ENCODE peak calls at places on chromosomes 2 and 18, in five cellular contexts. One of them, this sample, is unnamed.

GRCh38 chr18:75784413-75784812 is 356.9 kb upstream of the SMIM21 start:
- DNase-seq in HCT116: no peak
- DNase-seq in uterus: no peak
- DNase-seq in sigmoid colon: no peak
- DNase-seq in suprapubic skin: no peak
- DNase-seq in this sample: no peak

GRCh38 chr2:33021542-33022259 is 74.9 kb downstream of the LTBP1 start:
- DNase-seq in HCT116: no peak
- DNase-seq in uterus: no peak
- DNase-seq in sigmoid colon: no peak
- DNase-seq in suprapubic skin: no peak
- DNase-seq in this sample: no peak

GRCh38 chr2:164917296-164917903 is 37.9 kb downstream of the SLC38A11 start:
- DNase-seq in HCT116: peak; percentile 40
- DNase-seq in uterus: no peak
- DNase-seq in sigmoid colon: peak; percentile 67
- DNase-seq in suprapubic skin: no peak
- DNase-seq in this sample: no peak

GRCh38 chr2:46183426-46183825 is 113.8 kb upstream of the EPAS1 start:
- DNase-seq in HCT116: no peak
- DNase-seq in uterus: no peak
- DNase-seq in sigmoid colon: no peak
- DNase-seq in suprapubic skin: no peak
- DNase-seq in this sample: no peak

GRCh38 chr2:60309326-60309725 is 244.1 kb downstream of the BCL11A start:
- DNase-seq in HCT116: no peak
- DNase-seq in uterus: no peak
- DNase-seq in sigmoid colon: no peak
- DNase-seq in suprapubic skin: no peak
- DNase-seq in this sample: no peak

GRCh38 chr2:100317634-100318033 is 4.7 kb downstream of the LONRF2 start:
- DNase-seq in HCT116: no peak
- DNase-seq in uterus: no peak
- DNase-seq in sigmoid colon: no peak
- DNase-seq in suprapubic skin: no peak
- DNase-seq in this sample: no peak

GRCh38 chr18:34704823-34705222 is 5.3 kb upstream of the DTNA start:
- DNase-seq in HCT116: no peak
- DNase-seq in uterus: no peak
- DNase-seq in sigmoid colon: no peak
- DNase-seq in suprapubic skin: no peak
- DNase-seq in this sample: no peak

GRCh38 chr18:9901377-9901776 is 12.4 kb upstream of the VAPA start:
- DNase-seq in HCT116: no peak
- DNase-seq in uterus: no peak
- DNase-seq in sigmoid colon: no peak
- DNase-seq in suprapubic skin: no peak
- DNase-seq in this sample: no peak

GRCh38 chr2:8431446-8432125 is 250.3 kb upstream of the ID2 start:
- DNase-seq in HCT116: no peak
- DNase-seq in uterus: no peak
- DNase-seq in sigmoid colon: peak; percentile 8
- DNase-seq in suprapubic skin: no peak
- DNase-seq in this sample: no peak

GRCh38 chr18:69580107-69580506 is 179.4 kb downstream of the DOK6 start:
- DNase-seq in HCT116: no peak
- DNase-seq in uterus: no peak
- DNase-seq in sigmoid colon: no peak
- DNase-seq in suprapubic skin: no peak
- DNase-seq in this sample: no peak

GRCh38 chr2:132793532-132793931 is 123.5 kb upstream of the LYPD1 start:
- DNase-seq in HCT116: no peak
- DNase-seq in uterus: no peak
- DNase-seq in sigmoid colon: no peak
- DNase-seq in suprapubic skin: no peak
- DNase-seq in this sample: no peak

GRCh38 chr2:219560893-219561178 is 10.5 kb downstream of the OBSL1 start:
- DNase-seq in HCT116: no peak
- DNase-seq in uterus: no peak
- DNase-seq in sigmoid colon: no peak
- DNase-seq in suprapubic skin: no peak
- DNase-seq in this sample: no peak

GRCh38 chr2:23992931-23993330 is 17.0 kb upstream of the MFSD2B start:
- DNase-seq in HCT116: no peak
- DNase-seq in uterus: no peak
- DNase-seq in sigmoid colon: no peak
- DNase-seq in suprapubic skin: no peak
- DNase-seq in this sample: no peak

GRCh38 chr18:44051088-44051487 is 629.6 kb upstream of the SETBP1 start:
- DNase-seq in HCT116: no peak
- DNase-seq in uterus: no peak
- DNase-seq in sigmoid colon: no peak
- DNase-seq in suprapubic skin: no peak
- DNase-seq in this sample: no peak

GRCh38 chr2:151289972-151290335 is 486 bp upstream of the NMI start:
- DNase-seq in HCT116: no peak
- DNase-seq in uterus: peak; percentile 23
- DNase-seq in sigmoid colon: peak; percentile 77
- DNase-seq in suprapubic skin: no peak
- DNase-seq in this sample: no peak

GRCh38 chr2:20208487-20208882 is 16.4 kb downstream of the SDC1 start:
- DNase-seq in HCT116: no peak
- DNase-seq in uterus: no peak
- DNase-seq in sigmoid colon: no peak
- DNase-seq in suprapubic skin: no peak
- DNase-seq in this sample: no peak

GRCh38 chr2:38720613-38721241 is 30.4 kb downstream of the SRSF7 start:
- DNase-seq in HCT116: no peak
- DNase-seq in uterus: peak; percentile 90
- DNase-seq in sigmoid colon: peak; percentile 92
- DNase-seq in suprapubic skin: no peak
- DNase-seq in this sample: peak; percentile 46

GRCh38 chr2:200778038-200778437 is 33.7 kb upstream of the BZW1 start:
- DNase-seq in HCT116: no peak
- DNase-seq in uterus: no peak
- DNase-seq in sigmoid colon: no peak
- DNase-seq in suprapubic skin: no peak
- DNase-seq in this sample: no peak

GRCh38 chr18:48017625-48018024 is 87.2 kb upstream of the SMAD2 start:
- DNase-seq in HCT116: no peak
- DNase-seq in uterus: no peak
- DNase-seq in sigmoid colon: peak; percentile 41
- DNase-seq in suprapubic skin: peak; percentile 8
- DNase-seq in this sample: peak; percentile 65

GRCh38 chr18:11004951-11005350 is 144.4 kb downstream of the PIEZO2 start:
- DNase-seq in HCT116: no peak
- DNase-seq in uterus: no peak
- DNase-seq in sigmoid colon: no peak
- DNase-seq in suprapubic skin: no peak
- DNase-seq in this sample: no peak

GRCh38 chr2:226888971-226889370 is 53.1 kb downstream of the RHBDD1 start:
- DNase-seq in HCT116: no peak
- DNase-seq in uterus: no peak
- DNase-seq in sigmoid colon: no peak
- DNase-seq in suprapubic skin: no peak
- DNase-seq in this sample: no peak

GRCh38 chr2:150981826-150982225 is 279.8 kb downstream of the RBM43 start:
- DNase-seq in HCT116: no peak
- DNase-seq in uterus: no peak
- DNase-seq in sigmoid colon: no peak
- DNase-seq in suprapubic skin: no peak
- DNase-seq in this sample: no peak

DNA sequence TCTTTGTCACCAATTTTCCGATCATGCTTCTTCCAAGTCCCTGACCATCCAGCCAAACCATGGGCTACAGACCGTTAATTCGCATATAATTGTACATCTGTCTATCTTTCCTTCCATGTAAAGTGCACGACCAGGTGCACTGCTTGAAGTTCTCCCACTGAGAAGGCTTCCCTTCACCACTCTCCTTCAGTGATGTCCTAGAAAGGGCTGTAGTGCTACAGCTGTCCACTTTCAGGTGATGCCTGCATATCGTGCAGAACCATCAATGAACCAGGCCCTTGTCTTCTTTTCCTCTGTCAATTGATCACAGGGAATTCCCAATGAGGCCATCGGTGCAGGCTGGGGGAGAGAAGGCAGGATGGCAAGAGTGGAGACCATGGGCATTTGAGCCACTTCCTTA is 148.9 kb downstream of the TMEM182 start:
- DNase-seq in HCT116: no peak
- DNase-seq in uterus: no peak
- DNase-seq in sigmoid colon: no peak
- DNase-seq in suprapubic skin: no peak
- DNase-seq in this sample: no peak
- H3K27ac ChIP-seq in HCT116: no peak overlapping the region
- H3K27ac ChIP-seq in uterus: no peak overlapping the region
- H3K27ac ChIP-seq in sigmoid colon: no peak overlapping the region
- H3K27ac ChIP-seq in suprapubic skin: no peak overlapping the region
- H3K27ac ChIP-seq in this sample: no peak overlapping the region

DNA sequence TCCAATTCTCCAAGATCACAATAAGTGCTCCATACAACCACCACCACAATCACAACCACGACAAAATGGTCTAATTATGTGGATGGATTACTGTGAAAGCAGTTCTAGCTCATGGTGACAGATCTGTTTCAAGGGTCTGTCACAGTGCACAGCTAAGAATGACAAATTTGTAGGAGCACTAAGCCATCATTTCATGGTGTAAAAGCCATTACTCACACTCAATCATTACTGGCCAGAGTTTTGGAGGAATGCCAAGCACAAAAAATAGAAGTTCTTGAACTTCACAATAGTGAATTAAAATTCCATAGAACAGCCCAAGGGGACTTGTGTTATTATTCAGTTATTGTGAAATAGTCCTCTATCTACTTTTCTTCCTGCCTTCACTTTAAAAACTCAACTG is 2.3 kb downstream of the CPS1 start:
- DNase-seq in HCT116: no peak
- DNase-seq in uterus: no peak
- DNase-seq in sigmoid colon: no peak
- DNase-seq in suprapubic skin: no peak
- DNase-seq in this sample: no peak
- TF ChIP-seq POLR2A in HCT116: no peak
- TF ChIP-seq POLR2A in uterus: no peak
- TF ChIP-seq POLR2A in sigmoid colon: no peak
- TF ChIP-seq POLR2A in suprapubic skin: no peak
- TF ChIP-seq POLR2A in this sample: no peak

GRCh38 chr2:128313076-128313836 is 5.4 kb downstream of the HS6ST1 start:
- DNase-seq in HCT116: peak; percentile 18
- DNase-seq in uterus: no peak
- DNase-seq in sigmoid colon: peak; percentile 65
- DNase-seq in suprapubic skin: peak; percentile 53
- DNase-seq in this sample: peak; percentile 18

GRCh38 chr2:128311216-128311754 is 7.4 kb downstream of the HS6ST1 start:
- DNase-seq in HCT116: no peak
- DNase-seq in uterus: no peak
- DNase-seq in sigmoid colon: no peak
- DNase-seq in suprapubic skin: peak; percentile 48
- DNase-seq in this sample: peak; percentile 13

GRCh38 chr2:128314026-128314347 is 4.7 kb downstream of the HS6ST1 start:
- DNase-seq in HCT116: no peak
- DNase-seq in uterus: no peak
- DNase-seq in sigmoid colon: no peak
- DNase-seq in suprapubic skin: no peak
- DNase-seq in this sample: no peak

GRCh38 chr2:128311755-128312341 is 6.8 kb downstream of the HS6ST1 start:
- DNase-seq in HCT116: no peak
- DNase-seq in uterus: no peak
- DNase-seq in sigmoid colon: peak; percentile 62
- DNase-seq in suprapubic skin: peak; percentile 69
- DNase-seq in this sample: peak; percentile 15

GRCh38 chr2:128312411-128312810 is 6.3 kb downstream of the HS6ST1 start:
- DNase-seq in HCT116: no peak
- DNase-seq in uterus: no peak
- DNase-seq in sigmoid colon: no peak
- DNase-seq in suprapubic skin: no peak
- DNase-seq in this sample: peak; percentile 12
- H3K4me1 ChIP-seq in HCT116: peaks cover 21% of the 10 kb centered on the region
- H3K4me1 ChIP-seq in uterus: peaks cover 4% of the 10 kb centered on the region
- H3K4me1 ChIP-seq in sigmoid colon: peaks cover 92% of the 10 kb centered on the region
- H3K4me1 ChIP-seq in suprapubic skin: peaks cover 90% of the 10 kb centered on the region
- H3K4me1 ChIP-seq in this sample: peaks cover 34% of the 10 kb centered on the region

DNA sequence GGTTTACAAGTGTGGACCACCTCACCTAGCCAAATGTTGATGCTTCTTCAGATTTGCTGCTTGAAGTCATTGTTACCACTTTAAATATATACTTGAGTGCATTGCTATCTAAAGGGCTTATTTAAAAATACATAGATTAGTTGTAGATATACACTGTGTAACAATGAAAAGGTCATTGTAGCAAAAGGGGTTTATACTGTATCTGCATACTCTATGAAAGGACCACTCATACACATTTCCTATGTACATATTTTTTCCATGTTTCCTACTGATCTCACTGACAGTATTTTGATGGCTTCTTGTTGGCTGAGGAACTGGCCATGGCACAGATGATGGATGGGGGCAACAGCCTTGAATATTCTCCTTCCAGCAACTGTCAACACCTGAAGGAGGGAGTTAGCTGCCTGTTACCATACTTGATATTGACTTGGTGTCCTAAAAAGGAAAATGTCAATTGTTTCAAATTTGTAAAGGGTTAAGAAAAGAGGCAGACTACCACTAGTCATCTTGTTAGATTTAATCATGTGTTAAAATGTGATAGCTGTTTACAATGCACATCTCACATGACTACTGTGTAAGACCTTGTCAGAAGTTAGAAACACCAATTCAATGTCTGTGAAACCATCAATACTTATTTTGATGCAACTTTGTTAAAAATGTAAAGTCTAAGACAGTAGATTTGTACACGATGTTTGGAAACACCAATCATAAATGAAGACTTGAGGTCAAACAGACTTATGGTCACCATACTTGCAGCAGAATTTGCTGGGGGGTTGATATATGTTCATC is 33.5 kb downstream of the RAB10 start:
- DNase-seq in HCT116: no peak
- DNase-seq in uterus: no peak
- DNase-seq in sigmoid colon: no peak
- DNase-seq in suprapubic skin: no peak
- DNase-seq in this sample: no peak
- H3K27ac ChIP-seq in HCT116: peak overlapping the region; percentile 50
- H3K27ac ChIP-seq in uterus: no peak overlapping the region
- H3K27ac ChIP-seq in sigmoid colon: no peak overlapping the region
- H3K27ac ChIP-seq in suprapubic skin: no peak overlapping the region
- H3K27ac ChIP-seq in this sample: peak overlapping the region; percentile 64

GRCh38 chr2:217783243-217783642 is 219.6 kb downstream of the TNS1 start:
- DNase-seq in HCT116: no peak
- DNase-seq in uterus: no peak
- DNase-seq in sigmoid colon: no peak
- DNase-seq in suprapubic skin: no peak
- DNase-seq in this sample: no peak
- TF ChIP-seq POLR2A in HCT116: no peak
- TF ChIP-seq POLR2A in uterus: no peak
- TF ChIP-seq POLR2A in sigmoid colon: no peak
- TF ChIP-seq POLR2A in suprapubic skin: no peak
- TF ChIP-seq POLR2A in this sample: no peak